ENCODE peak calls at places on chromosome 5, in four cellular contexts. T, J, U and Z are unnamed samples.

GRCh38 chr5:73120222-73121108 is at the start of gene TMEM171:
- DNase-seq in T (no peak), U (peak), J (peak), Z (no peak)

GRCh38 chr5:159156839-159157238 is 52.5 kb downstream of the RNF145 start:
- DNase-seq in U (peak), T (peak), J (no peak), Z (peak)

GRCh38 chr5:177431317-177432142 is 5.1 kb downstream of the GRK6 start:
- DNase-seq in U (no peak), J (peak), T (no peak), Z (no peak)

GRCh38 chr5:138873886-138874200 is 1.3 kb downstream of the LRRTM2 start:
- DNase-seq in U (no peak), J (no peak), T (no peak), Z (no peak)

GRCh38 chr5:39092581-39093350 is 18.6 kb upstream of the RICTOR start:
- DNase-seq in U (no peak), T (no peak), J (no peak), Z (no peak)

GRCh38 chr5:108521841-108522506 is 140.1 kb upstream of the FBXL17 start:
- DNase-seq in J (no peak), T (peak), U (peak), Z (no peak)

GRCh38 chr5:170508660-170509322 is 5.0 kb downstream of the KCNIP1 start:
- DNase-seq in U (no peak), J (no peak), T (no peak), Z (no peak)

GRCh38 chr5:13992795-13993194 is 48.3 kb upstream of the DNAH5 start:
- DNase-seq in U (no peak), T (no peak), J (no peak), Z (no peak)

GRCh38 chr5:5481206-5481605 is 58.7 kb downstream of the ICE1 start:
- DNase-seq in U (no peak), T (no peak), J (no peak), Z (no peak)

DNA sequence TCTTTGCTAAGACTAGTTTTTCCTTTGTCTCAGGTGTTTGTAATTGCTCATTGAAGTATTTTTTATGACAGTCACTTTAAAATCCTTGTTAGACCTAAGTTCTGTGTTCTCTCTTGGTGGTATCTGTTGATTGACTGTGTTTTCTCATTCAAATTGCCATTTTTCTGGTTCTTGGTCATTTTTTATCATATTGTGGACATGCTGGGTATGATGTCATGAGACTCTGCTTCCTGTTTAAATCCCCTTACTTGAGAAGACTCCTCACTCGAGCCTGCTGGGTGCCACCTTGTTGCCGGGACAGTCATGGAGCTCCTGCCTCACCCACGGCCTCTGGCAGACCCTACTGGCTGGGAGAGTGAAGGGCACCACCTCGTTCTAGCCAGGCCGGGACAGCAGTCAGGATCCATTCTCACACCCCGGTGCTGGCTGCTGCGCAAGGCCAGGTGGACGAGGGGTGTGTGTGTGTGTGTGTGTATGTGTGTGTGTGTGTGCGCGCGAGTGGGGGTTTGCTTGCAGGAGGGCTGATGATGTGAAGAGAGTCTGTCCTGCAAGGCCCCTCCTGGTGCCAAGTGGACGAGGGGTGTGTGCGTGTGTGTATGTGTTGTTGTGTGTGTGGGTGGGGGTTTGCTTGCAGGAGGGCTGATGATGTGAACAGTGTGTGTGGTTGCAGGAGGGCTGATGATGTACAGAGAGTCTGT is 4.4 kb downstream of the CEP72 start:
- DNase-seq in U (no peak), J (no peak), T (no peak), Z (no peak)
- TF ChIP-seq CTCF in U (peak), J (no peak), T (no peak), Z (no peak)

GRCh38 chr5:119255571-119256356 is 100.1 kb upstream of the TNFAIP8 start:
- DNase-seq in J (no peak), T (no peak), U (no peak), Z (no peak)
- TF ChIP-seq CTCF in J (no peak), T (peak), U (peak), Z (peak)

DNA sequence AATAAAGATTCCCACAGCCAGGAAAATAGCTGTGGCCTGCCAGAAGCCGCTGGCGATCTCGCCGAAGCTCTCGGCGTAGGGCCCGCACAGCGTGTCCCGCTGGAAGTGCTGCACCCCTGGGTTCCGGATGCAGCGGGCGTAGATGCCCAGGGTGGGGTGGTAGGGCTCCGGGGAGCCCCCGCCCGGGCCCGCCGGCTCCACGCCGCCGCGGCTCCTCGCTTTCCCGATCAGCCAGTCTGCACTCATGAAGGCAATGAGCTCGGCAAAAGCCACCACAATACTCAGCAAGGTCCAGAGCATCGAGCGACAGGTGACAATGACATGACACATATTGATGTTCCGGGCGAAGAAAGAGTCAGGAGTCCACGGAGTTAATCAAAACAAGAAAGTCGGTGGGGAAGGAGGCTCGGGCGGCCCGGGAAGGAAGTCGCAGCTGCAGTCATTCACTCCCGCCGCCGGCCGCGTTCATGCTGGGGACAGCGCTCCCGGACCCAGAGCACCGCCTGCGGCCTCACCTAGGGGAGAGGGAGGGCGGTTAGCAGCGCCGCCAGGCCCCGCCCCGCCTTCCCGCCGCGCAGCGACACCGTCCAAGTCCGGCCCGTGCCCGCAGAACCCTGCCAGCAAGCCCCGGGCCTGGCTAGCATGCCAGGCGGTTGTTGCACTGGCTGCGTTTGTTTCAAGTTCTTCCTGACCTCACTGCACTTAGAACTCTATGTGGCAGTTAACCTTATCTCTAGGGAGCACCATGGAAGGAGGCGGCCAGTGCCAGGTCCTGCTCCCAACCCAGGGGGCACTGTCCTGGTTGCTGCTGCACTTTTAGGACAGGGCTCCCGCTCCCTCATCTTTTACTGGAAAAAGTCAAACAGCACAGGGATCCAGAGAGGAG is 138.4 kb downstream of the LHFPL2 start:
- DNase-seq in T (no peak), J (peak), U (no peak), Z (no peak)
- TF ChIP-seq CTCF in T (peak), J (no peak), U (peak), Z (peak)

GRCh38 chr5:126438871-126439270 is 15.7 kb downstream of the GRAMD2B start:
- DNase-seq in T (no peak), J (no peak), U (no peak), Z (no peak)
- TF ChIP-seq CTCF in T (no peak), J (no peak), U (no peak), Z (no peak)

DNA sequence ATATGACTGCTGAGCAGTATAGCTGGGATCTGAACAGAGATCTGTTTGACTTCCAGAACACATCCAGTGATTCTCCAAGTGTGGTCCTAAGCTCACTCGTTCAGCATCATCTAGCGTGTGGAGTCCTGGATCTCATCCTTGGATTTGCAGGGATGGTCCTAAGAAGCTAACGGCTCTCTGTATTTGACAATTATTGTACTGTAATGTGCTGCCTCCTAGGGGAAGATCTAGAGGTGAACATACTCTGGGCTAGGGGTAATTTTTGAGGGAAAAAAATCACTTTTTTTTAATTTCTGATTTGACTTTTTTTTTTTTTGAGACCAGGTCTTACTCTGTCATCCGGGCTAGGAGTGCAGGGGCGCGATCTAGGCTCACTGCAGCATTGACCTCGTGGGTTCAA is 1.5 kb downstream of the SLC26A2 start:
- DNase-seq in J (no peak), U (peak), T (peak), Z (no peak)
- TF ChIP-seq CTCF in J (peak), U (peak), T (peak), Z (peak)

GRCh38 chr5:82246960-82247574 is 31.1 kb downstream of the RPS23 start:
- DNase-seq in U (no peak), T (no peak), J (no peak), Z (no peak)

GRCh38 chr5:82244151-82244550 is 34.0 kb downstream of the RPS23 start:
- DNase-seq in U (no peak), J (no peak), T (no peak), Z (no peak)

DNA sequence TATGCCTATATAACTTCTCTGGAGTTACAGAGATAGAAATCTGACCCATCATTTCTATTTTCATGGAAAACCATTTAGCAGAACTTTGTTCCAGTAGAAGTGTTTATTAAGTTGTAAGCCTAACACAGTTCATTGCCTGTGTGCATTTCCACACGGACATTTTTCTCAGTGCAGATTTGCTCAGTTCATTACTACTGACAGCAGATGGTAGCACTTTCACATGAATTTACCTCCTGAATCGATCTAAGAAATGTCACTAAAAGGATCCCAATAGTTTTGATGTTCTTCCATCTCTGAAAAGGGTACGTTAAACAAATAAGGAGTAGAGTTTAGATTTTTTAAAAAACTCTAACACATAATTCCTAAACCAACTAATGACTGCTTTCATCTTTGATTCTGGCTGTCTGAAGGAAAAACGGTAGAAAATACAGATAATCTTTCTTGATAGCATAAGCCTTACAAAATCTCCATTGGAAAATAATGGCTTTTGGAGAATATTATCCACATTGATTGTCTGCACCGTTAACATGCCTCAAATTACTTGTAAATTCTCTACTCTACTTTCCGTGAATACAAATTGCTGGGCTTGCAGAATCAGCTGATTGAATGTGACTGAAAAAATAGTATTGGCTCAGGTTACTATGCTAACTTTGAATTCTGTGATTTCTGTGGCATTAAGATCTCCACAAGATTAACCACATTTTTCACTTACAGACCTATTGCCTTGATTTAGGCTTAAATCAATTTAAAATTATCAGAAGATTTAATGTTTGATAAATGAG is 33.1 kb downstream of the RPS23 start:
- DNase-seq in J (no peak), T (no peak), U (no peak), Z (no peak)
- TF ChIP-seq CTCF in J (no peak), T (no peak), U (no peak), Z (peak)

DNA sequence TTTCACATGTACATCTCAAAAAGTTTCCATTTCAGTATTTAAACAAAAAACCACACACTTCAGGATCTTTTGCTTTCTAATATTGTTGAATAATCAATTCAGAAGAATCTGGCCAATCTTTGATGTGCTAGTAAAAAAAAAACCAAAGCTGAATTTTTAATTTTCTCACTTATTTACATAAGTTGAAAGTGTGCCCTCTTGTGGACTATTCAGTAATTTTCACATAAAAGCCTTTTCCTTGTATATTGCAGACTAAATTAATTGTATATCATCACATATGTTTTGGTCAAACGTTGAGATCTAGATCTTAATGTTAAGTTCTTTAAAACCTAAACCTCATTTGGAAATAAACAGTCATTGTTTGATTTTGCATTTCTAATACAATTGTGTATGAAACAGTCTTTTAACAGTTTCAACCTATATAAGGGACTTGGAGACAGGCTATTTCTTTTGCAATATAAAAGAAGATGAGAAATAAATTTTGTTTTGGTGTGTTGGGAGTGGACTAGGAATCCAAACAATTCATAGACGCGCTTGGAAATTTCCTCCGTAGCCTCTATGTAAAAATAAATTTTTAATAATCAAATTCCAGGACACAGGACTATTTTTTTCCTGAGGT is 68.1 kb downstream of the NIPBL start:
- DNase-seq in U (no peak), T (peak), J (no peak), Z (no peak)
- TF ChIP-seq CTCF in U (peak), T (peak), J (no peak), Z (peak)

GRCh38 chr5:180204420-180204819 is 4.6 kb downstream of the RASGEF1C start:
- DNase-seq in U (no peak), T (no peak), J (no peak), Z (no peak)

GRCh38 chr5:180199390-180199789 is 9.6 kb downstream of the RASGEF1C start:
- DNase-seq in U (no peak), J (no peak), T (no peak), Z (no peak)

GRCh38 chr5:180198208-180198607 is 10.8 kb downstream of the RASGEF1C start:
- DNase-seq in T (no peak), J (no peak), U (no peak), Z (no peak)

GRCh38 chr5:180202939-180203573 is 6.0 kb downstream of the RASGEF1C start:
- DNase-seq in T (no peak), J (no peak), U (no peak), Z (no peak)

DNA sequence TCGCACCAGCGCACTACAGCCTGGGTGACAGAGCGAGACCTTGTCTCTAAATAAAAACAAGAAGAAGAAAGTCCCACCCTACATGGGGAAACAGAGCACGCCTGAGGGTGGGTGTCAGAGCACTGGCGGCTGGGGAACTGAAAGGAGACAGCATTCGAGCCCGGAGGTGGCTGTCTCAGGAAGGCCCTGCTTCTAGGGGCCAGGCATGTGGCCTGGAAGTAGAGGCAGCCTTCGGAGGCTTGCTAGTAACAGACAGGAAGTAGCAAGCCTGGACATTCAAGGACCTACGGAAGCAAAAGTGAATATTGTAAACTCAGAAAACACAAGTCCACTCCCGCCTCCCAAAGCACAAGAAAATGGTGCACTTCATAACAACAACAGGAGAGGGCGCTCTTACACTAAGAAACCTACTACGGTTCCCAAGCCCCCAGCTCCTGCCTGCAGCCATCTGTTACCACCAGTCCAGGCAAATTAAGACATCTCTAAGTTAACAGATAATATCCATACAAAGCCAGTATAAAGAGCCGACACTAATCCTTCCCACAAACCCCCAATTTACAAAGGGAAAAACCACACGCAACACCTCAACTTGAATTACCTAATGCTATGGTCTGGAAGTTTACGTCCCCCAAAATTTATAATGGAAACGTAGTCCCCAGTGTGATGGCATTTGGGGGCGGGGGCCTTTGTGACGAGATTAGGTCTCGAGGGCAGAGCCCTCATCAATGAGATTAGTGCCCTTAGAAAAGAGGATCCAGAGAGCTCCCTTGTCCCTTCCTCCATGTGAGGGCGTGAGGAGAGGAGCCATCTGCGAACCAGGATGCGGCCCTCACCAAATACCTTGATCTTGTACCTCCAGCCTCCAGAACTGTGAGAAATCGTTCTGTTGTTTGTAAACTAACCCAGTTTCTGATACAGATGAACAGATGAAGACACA is 7.7 kb downstream of the RASGEF1C start:
- DNase-seq in U (no peak), J (no peak), T (no peak), Z (no peak)
- TF ChIP-seq CTCF in U (peak), J (no peak), T (peak), Z (peak)

GRCh38 chr5:6527749-6528455 is 79.2 kb downstream of the UBE2QL1 start:
- DNase-seq in U (no peak), T (no peak), J (no peak), Z (no peak)

GRCh38 chr5:6522337-6522736 is 73.7 kb downstream of the UBE2QL1 start:
- DNase-seq in T (no peak), J (no peak), U (no peak), Z (no peak)

GRCh38 chr5:6525422-6525821 is 76.8 kb downstream of the UBE2QL1 start:
- DNase-seq in T (no peak), U (no peak), J (no peak), Z (no peak)

GRCh38 chr5:6522983-6523382 is 74.3 kb downstream of the UBE2QL1 start:
- DNase-seq in T (no peak), U (no peak), J (no peak), Z (no peak)

GRCh38 chr5:6525910-6526309 is 77.3 kb downstream of the UBE2QL1 start:
- DNase-seq in T (peak), J (no peak), U (no peak), Z (no peak)
- TF ChIP-seq CTCF in T (peak), J (no peak), U (no peak), Z (peak)